ENCODE peak calls at places on chromosome 4, in six cellular contexts. Z is thyroid gland, D is HL-60, G is astrocyte, W is hepatocyte, M is psoas muscle. X is an unnamed sample.

GRCh38 chr4:82779032-82779431 is 19.6 kb downstream of the SCD5 start:
- DNase-seq in Z (no peak), D (no peak), G (peak), W (no peak), M (no peak), X (no peak)

GRCh38 chr4:156298230-156298629 is 344.6 kb upstream of the CTSO start:
- DNase-seq in Z (no peak), D (no peak), G (peak), W (peak), M (no peak), X (no peak)

GRCh38 chr4:8592366-8593267 is at the start of gene CPZ:
- DNase-seq in Z (peak), D (no peak), G (peak), W (peak), M (no peak), X (no peak)

GRCh38 chr4:95835672-95836071 is 4.2 kb upstream of the PDHA2 start:
- DNase-seq in Z (no peak), D (no peak), G (no peak), W (peak), M (no peak), X (no peak)

GRCh38 chr4:71680706-71681105 is 103.2 kb downstream of the GC start:
- DNase-seq in Z (no peak), D (no peak), G (peak), W (no peak), M (no peak), X (no peak)

GRCh38 chr4:106454581-106454980 is 86.0 kb upstream of the GIMD1 start:
- DNase-seq in Z (no peak), D (no peak), G (no peak), W (no peak), M (no peak), X (no peak)

GRCh38 chr4:71456841-71457240 is 118.0 kb downstream of the SLC4A4 start:
- DNase-seq in Z (no peak), D (no peak), G (peak), W (peak), M (no peak), X (peak)

GRCh38 chr4:78481180-78481579 is 70.4 kb upstream of the ANXA3 start:
- DNase-seq in Z (no peak), D (no peak), G (peak), W (no peak), M (no peak), X (peak)

GRCh38 chr4:142474398-142475087 is 371.6 kb downstream of the INPP4B start:
- DNase-seq in Z (peak), D (no peak), G (peak), W (no peak), M (no peak), X (peak)

GRCh38 chr4:46886711-46887110 is 22.3 kb downstream of the COX7B2 start:
- DNase-seq in Z (no peak), D (no peak), G (peak), W (peak), M (no peak), X (peak)

GRCh38 chr4:139869810-139870209 is 204.2 kb downstream of the MGST2 start:
- DNase-seq in Z (no peak), D (no peak), G (no peak), W (no peak), M (no peak), X (no peak)

GRCh38 chr4:86927843-86928395 is 6.9 kb upstream of the AFF1 start:
- DNase-seq in Z (no peak), D (peak), G (peak), W (peak), M (peak), X (peak)

GRCh38 chr4:79652232-79652631 is 244.2 kb upstream of the GK2 start:
- DNase-seq in Z (no peak), D (no peak), G (peak), W (peak), M (no peak), X (no peak)

GRCh38 chr4:62232755-62233280 is 1032.7 kb downstream of the ADGRL3 start:
- DNase-seq in Z (no peak), D (no peak), G (no peak), W (no peak), M (no peak), X (no peak)

GRCh38 chr4:114249561-114250356 is 270.3 kb upstream of the ARSJ start:
- DNase-seq in Z (no peak), D (no peak), G (peak), W (no peak), M (no peak), X (no peak)

GRCh38 chr4:152975615-152976465 is 39.7 kb downstream of the FHDC1 start:
- DNase-seq in Z (no peak), D (no peak), G (no peak), W (no peak), M (no peak), X (no peak)

GRCh38 chr4:136750898-136751297 is 781.4 kb downstream of the PCDH18 start:
- DNase-seq in Z (no peak), D (no peak), G (no peak), W (no peak), M (no peak), X (no peak)

GRCh38 chr4:68476191-68476590 is 28.9 kb downstream of the TMPRSS11E start:
- DNase-seq in Z (no peak), D (no peak), G (peak), W (no peak), M (no peak), X (no peak)

GRCh38 chr4:189129044-189129443 is 811.6 kb upstream of the FRG1 start:
- DNase-seq in Z (no peak), D (no peak), G (no peak), W (no peak), M (no peak), X (no peak)

GRCh38 chr4:10577018-10577417 is 107.5 kb downstream of the CLNK start:
- DNase-seq in Z (no peak), D (no peak), G (no peak), W (no peak), M (no peak), X (no peak)

GRCh38 chr4:149203256-149204001 is 612.2 kb downstream of the IQCM start:
- DNase-seq in Z (peak), D (no peak), G (peak), W (no peak), M (no peak), X (no peak)

GRCh38 chr4:173346074-173346473 is 11.9 kb upstream of the HMGB2 start:
- DNase-seq in Z (no peak), D (no peak), G (peak), W (no peak), M (no peak), X (peak)

GRCh38 chr4:21554036-21554435 is 394.5 kb downstream of the KCNIP4 start:
- DNase-seq in Z (no peak), D (no peak), G (no peak), W (no peak), M (no peak), X (no peak)

GRCh38 chr4:82268050-82268825 is 105.6 kb downstream of the HNRNPD start:
- DNase-seq in Z (peak), D (peak), G (peak), W (peak), M (peak), X (peak)

GRCh38 chr4:151895671-151896070 is 134.9 kb upstream of the GATB start:
- DNase-seq in Z (no peak), D (no peak), G (no peak), W (no peak), M (no peak), X (no peak)

GRCh38 chr4:186699881-186700397 is 23.7 kb downstream of the FAT1 start:
- DNase-seq in Z (no peak), D (no peak), G (no peak), W (no peak), M (no peak), X (no peak)

GRCh38 chr4:113316879-113317278 is 267.4 kb downstream of the ANK2 start:
- DNase-seq in Z (no peak), D (no peak), G (peak), W (no peak), M (no peak), X (no peak)

GRCh38 chr4:150743564-150744342 is 161.8 kb downstream of the MAB21L2 start:
- DNase-seq in Z (no peak), D (no peak), G (peak), W (no peak), M (no peak), X (no peak)

GRCh38 chr4:25089058-25089763 is 58.5 kb upstream of the LGI2 start:
- DNase-seq in Z (no peak), D (peak), G (no peak), W (no peak), M (no peak), X (no peak)

GRCh38 chr4:2874861-2875260 is 31.2 kb downstream of the ADD1 start:
- DNase-seq in Z (no peak), D (no peak), G (no peak), W (no peak), M (no peak), X (no peak)

GRCh38 chr4:169286562-169287301 is 16.0 kb upstream of the SH3RF1 start:
- DNase-seq in Z (no peak), D (peak), G (no peak), W (no peak), M (no peak), X (no peak)
- TF ChIP-seq CTCF in Z (no peak), D (no peak), G (peak), W (no peak), M (no peak), X (no peak)

DNA sequence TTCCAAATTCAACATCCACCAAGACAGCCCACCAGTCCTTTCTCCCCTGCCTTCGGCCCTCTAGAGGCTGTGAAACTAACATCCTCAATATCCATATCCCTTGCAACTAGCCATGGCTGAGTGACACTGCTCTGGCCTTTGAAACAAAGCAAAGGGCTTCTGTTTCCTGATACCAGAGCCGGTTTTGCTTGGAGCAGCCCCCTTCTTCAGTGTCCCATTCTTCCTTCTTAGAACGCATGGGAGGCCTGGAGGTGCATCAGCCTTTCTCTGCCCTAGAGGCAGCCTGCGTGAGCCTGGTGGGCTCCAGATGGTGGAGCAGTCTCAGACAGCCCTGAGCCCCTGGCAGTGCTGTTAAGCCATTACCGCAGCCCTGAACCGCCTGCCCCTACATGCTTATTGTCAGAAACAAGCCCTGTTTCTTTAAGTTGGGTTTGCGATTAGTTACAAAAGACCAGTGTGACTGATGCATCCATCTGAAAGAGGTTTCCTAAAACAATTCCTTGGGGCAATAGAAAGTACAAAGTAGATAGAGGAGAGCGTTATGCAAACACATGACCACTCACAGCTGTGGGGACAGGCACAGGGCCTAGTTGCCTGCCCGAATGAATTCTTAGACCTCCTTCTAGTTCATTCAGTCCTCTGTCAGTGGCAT is 74.1 kb downstream of the EVC start:
- DNase-seq in Z (no peak), D (no peak), G (no peak), W (no peak), M (no peak), X (no peak)
- TF ChIP-seq CTCF in Z (no peak), D (no peak), G (peak), W (no peak), M (no peak), X (no peak)

GRCh38 chr4:121376097-121376496 is 4.7 kb downstream of the QRFPR start:
- DNase-seq in Z (no peak), D (no peak), G (no peak), W (no peak), M (no peak), X (no peak)

GRCh38 chr4:121376541-121376940 is 4.3 kb downstream of the QRFPR start:
- DNase-seq in Z (peak), D (no peak), G (no peak), W (no peak), M (no peak), X (no peak)

GRCh38 chr4:121373841-121374240 is 7.0 kb downstream of the QRFPR start:
- DNase-seq in Z (no peak), D (no peak), G (no peak), W (no peak), M (no peak), X (no peak)

GRCh38 chr4:121375262-121375661 is 5.6 kb downstream of the QRFPR start:
- DNase-seq in Z (no peak), D (no peak), G (peak), W (peak), M (no peak), X (peak)

DNA sequence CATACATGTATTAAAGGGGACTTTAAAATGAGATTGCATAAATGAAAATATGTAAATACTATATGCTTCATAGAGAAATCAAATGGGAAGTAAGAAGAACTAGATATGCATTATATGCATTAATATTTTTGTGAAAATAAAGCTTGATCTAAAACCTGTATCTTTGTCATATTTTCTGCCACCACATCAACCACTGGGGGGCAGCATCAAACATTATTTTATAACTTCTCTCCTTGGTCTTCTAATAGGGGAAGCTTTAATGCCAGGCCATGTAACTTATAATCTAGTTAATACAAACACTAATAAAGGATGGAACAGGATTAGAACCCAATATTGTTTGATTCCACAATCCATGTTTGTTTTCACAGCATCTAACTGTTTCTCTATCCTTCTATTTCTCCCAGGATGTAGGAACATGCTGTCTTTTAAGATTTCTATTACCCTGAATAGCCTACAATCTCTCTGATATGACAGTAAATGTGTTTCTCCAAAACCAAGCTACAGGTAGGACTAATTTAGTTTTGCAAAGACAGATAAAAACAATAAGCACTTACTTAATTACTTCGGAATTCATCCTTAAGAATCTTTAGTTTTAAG is 10.0 kb downstream of the QRFPR start:
- DNase-seq in Z (peak), D (peak), G (no peak), W (peak), M (no peak), X (peak)
- TF ChIP-seq CTCF in Z (peak), D (peak), G (peak), W (peak), M (peak), X (peak)

GRCh38 chr4:41014158-41014557 is 200.2 kb downstream of the APBB2 start:
- DNase-seq in Z (no peak), D (no peak), G (no peak), W (no peak), M (no peak), X (no peak)
- TF ChIP-seq CTCF in Z (no peak), D (no peak), G (no peak), W (no peak), M (no peak), X (no peak)

GRCh38 chr4:17109126-17109525 is 210.7 kb upstream of the LDB2 start:
- DNase-seq in Z (no peak), D (no peak), G (no peak), W (no peak), M (no peak), X (no peak)
- TF ChIP-seq CTCF in Z (no peak), D (no peak), G (no peak), W (no peak), M (no peak), X (no peak)

DNA sequence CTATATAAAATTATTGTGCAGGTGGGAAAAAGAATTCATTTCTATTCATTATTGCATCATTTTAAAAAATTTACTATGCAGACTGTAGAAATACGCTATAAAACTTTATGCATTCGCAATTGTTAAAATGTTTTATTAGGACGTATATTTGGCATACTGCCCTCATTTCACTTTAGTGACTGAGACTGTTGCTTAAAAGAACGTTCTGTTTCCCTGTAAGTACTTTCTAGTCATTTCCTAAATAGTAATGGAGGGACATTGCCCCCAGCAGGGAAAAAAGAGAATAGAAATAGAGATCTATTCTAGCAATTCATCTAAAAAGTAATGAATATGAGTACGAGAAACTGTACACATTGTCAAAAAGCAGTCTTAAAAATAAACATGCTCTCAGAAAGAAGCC is 1295.8 kb upstream of the TENM3 start:
- DNase-seq in Z (no peak), D (no peak), G (peak), W (peak), M (no peak), X (peak)
- TF ChIP-seq CTCF in Z (no peak), D (no peak), G (peak), W (peak), M (no peak), X (peak)

GRCh38 chr4:58063761-58064160 is 953.6 kb upstream of the IGFBP7 start:
- DNase-seq in Z (no peak), D (no peak), G (no peak), W (no peak), M (no peak), X (no peak)
- TF ChIP-seq CTCF in Z (no peak), D (no peak), G (no peak), W (no peak), M (no peak), X (no peak)